ENCODE peak calls at places on chromosomes 4 and X, in ten cellular contexts. Q, D, X, A, F, S, M, J, Z and R are unnamed samples.

GRCh38 chr4:75726577-75726976 is 2.2 kb downstream of the USO1 start:
- DNase-seq in Z (no peak), Q (no peak), S (no peak), A (no peak), X (no peak), D (peak; percentile 33), J (no peak), F (no peak), M (no peak), R (no peak)

GRCh38 chrX:101904996-101905395 is 26.8 kb downstream of the ZMAT1 start:
- DNase-seq in Z (no peak), F (no peak), Q (no peak), M (no peak), J (no peak), S (no peak), D (no peak), A (no peak), X (no peak), R (no peak)

GRCh38 chr4:13627185-13627605 is 330 bp downstream of the BOD1L1 start:
- DNase-seq in Z (no peak), S (no peak), M (no peak), X (peak; percentile 67), F (peak; percentile 19), A (peak; percentile 19), Q (no peak), J (peak; percentile 22), D (peak; percentile 23), R (no peak)

GRCh38 chr4:88600129-88600849 is 8.0 kb downstream of the HERC3 start:
- DNase-seq in S (no peak), Z (no peak), Q (no peak), D (peak; percentile 97), A (no peak), M (no peak), X (no peak), J (no peak), F (peak; percentile 96), R (no peak)

GRCh38 chrX:42398967-42399631 is 378.9 kb downstream of the PPP1R2C start:
- DNase-seq in Q (no peak), F (no peak), Z (no peak), A (no peak), M (no peak), S (no peak), X (no peak), D (peak; percentile 1), J (no peak), R (no peak)

GRCh38 chr4:56512166-56512565 is 6.6 kb downstream of the ARL9 start:
- DNase-seq in D (peak; percentile 46), Z (no peak), J (no peak), Q (no peak), S (no peak), M (no peak), X (no peak), A (no peak), F (peak; percentile 23), R (no peak)

GRCh38 chr4:128384091-128384520 is 96.5 kb upstream of the PGRMC2 start:
- DNase-seq in S (no peak), D (peak; percentile 89), X (no peak), F (peak; percentile 89), J (no peak), A (no peak), Q (no peak), Z (no peak), M (no peak), R (no peak)

GRCh38 chr4:75564023-75564422 is 8.2 kb downstream of the ODAPH start:
- DNase-seq in J (no peak), D (no peak), Z (no peak), F (no peak), X (no peak), Q (no peak), S (no peak), A (no peak), M (no peak), R (no peak)

GRCh38 chrX:67724359-67725110 is 180.7 kb downstream of the AR start:
- DNase-seq in X (no peak), S (no peak), M (no peak), Q (no peak), F (peak; percentile 10), A (no peak), D (no peak), Z (no peak), J (no peak), R (no peak)

GRCh38 chrX:27600686-27601085 is 10.5 kb downstream of the DCAF8L2 start:
- DNase-seq in X (no peak), F (peak; percentile 33), D (no peak), Q (no peak), A (no peak), Z (no peak), J (no peak), M (no peak), S (no peak), R (no peak)

DNA sequence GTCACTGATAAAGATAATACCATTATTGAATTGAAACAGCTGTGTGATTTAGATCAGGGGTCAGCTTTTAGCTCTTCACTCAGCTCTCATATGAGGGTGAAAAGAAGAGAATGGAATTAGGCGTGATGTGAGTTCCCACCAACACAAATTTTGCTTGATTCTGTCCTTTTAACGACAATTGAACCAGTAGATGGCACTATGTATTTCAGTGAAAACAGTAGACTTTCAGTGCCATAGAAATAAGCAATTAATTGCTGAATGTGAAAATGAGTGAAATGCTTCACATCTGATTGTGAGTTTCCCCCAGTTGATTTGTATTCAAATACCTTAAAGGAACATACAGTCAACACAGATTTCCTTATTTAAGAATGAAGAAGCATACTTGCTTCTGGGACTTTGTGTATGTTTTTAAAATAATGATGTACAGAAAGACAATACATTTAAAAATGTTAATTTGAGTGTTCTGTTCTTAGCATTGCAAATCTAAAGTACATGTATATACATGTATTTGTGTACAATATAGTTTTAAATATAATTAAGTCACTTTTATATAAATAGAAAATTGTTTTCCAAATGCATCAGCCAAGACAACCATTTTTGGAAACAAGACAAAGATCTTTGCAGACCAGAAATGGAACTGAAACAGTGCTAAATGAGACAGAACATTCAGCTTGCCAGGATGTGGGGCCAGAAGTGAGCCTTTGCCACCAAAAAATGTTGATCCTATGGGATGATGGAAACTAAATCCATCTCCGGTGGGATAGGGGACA is 178.8 kb downstream of the SNCA start:
- DNase-seq in A (no peak), X (no peak), F (peak; percentile 25), Z (no peak), J (no peak), D (peak; percentile 52), S (no peak), M (peak; percentile 19), Q (no peak), R (no peak)
- TF ChIP-seq CTCF in A (no peak), X (no peak), F (peak; percentile 38), Z (peak; percentile 71), J (no peak), D (peak; percentile 57), S (peak; percentile 62), M (peak; percentile 66), Q (no peak), R (no peak)

GRCh38 chrX:131262200-131262599 is 26.9 kb downstream of the IGSF1 start:
- DNase-seq in D (no peak), M (no peak), Z (no peak), X (no peak), S (no peak), F (no peak), J (no peak), A (peak; percentile 42), Q (no peak), R (no peak)

GRCh38 chrX:131264053-131264452 is 25.1 kb downstream of the IGSF1 start:
- DNase-seq in Q (no peak), A (no peak), D (no peak), M (no peak), X (no peak), S (no peak), Z (no peak), F (no peak), J (no peak), R (no peak)

GRCh38 chrX:131264665-131265064 is 24.4 kb downstream of the IGSF1 start:
- DNase-seq in X (no peak), Q (no peak), D (no peak), S (no peak), M (no peak), A (peak; percentile 58), J (no peak), F (no peak), Z (no peak), R (no peak)

DNA sequence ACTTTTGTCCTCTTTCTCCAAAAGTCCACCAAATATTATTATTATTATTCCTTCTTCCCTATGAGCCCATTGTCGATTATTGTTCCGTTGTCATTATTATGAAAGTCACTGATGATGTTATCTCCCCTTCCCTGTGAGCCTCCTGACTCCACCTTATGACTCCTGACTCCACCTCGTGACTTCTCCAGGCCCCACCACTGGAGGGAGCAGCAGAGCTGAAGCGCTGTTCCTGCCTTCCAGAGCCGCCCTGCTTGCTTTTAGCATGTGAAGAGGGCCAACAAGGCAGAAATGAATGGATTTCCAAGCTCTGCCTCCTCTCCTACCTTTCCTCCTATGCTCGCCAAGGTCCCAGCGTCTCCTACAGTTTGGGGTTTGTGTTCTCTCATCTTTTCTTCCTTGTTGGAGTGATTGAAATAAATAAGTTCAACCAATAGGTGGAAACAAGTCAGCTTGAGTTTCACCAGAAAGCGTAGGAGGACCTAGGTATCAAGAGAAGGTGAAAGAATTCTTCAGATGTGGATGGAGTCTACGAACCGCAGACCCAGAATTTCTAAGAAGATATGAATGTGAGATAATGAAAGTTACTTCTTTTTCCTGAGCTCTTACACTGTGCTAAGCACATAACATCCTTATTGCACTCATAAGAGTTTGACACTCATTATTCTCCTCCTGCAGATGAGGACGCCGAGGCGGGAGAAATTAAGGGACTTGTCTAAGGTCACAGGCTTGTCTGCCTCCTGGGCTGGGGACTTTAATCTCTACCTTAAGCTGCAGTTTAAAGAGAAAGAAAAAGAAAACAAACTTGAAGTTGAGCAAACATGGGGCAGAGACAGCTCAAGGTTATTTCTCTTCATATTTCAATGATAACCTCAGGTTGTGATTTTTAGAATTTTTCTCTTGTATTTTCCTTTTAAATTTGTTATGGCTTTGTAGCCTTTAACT is 26.1 kb downstream of the IGSF1 start:
- DNase-seq in Q (no peak), M (peak; percentile 29), J (no peak), S (no peak), F (no peak), X (no peak), A (peak; percentile 61), Z (peak; percentile 88), D (peak; percentile 0), R (no peak)
- TF ChIP-seq CTCF in Q (no peak), M (peak; percentile 20), J (no peak), S (no peak), F (no peak), X (no peak), A (peak; percentile 29), Z (peak; percentile 83), D (peak; percentile 17), R (no peak)

DNA sequence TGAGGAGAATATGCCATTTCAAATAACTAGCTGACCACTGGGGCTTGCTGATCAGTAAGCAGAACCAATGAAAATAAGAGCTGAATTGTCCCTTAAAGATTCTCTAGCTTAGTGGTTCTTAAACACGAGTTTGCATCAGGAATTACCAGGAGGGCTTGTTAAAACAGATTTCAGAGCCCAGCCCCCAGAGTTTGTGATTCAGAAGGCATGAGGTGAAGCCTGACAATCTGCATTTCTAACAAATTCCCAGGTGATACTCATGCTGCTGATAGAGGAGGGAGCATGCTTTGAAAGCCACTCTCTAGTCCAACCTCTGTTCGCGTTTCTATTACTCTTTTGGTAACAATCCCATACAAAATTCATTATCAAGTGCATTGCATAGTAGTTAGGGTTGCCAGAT is 35.5 kb downstream of the DCX start:
- DNase-seq in A (no peak), M (no peak), Q (no peak), S (no peak), D (no peak), Z (no peak), X (no peak), F (no peak), J (no peak), R (no peak)
- TF ChIP-seq CTCF in A (no peak), M (no peak), Q (no peak), S (no peak), D (no peak), Z (no peak), X (no peak), F (no peak), J (no peak), R (no peak)

GRCh38 chrX:80184854-80185253 is 170.3 kb downstream of the TBX22 start:
- DNase-seq in M (no peak), F (no peak), A (no peak), D (no peak), X (no peak), S (no peak), Z (no peak), Q (no peak), J (no peak), R (no peak)
- TF ChIP-seq CTCF in M (no peak), F (no peak), A (no peak), D (no peak), X (no peak), S (no peak), Z (peak; percentile 29), Q (no peak), J (no peak), R (no peak)